ENCODE peak calls at places on chromosomes 12 and 14, in nine cellular contexts. J, X, W, S, F, O, Q, V and I are unnamed samples.

GRCh38 chr12:104049278-104050257 is at the start of gene GLT8D2:
- DNase-seq in J (peak; percentile 92), X (peak; percentile 34), W (no peak), S (peak; percentile 64), F (no peak), O (peak; percentile 87), Q (peak; percentile 56), V (peak; percentile 71), I (no peak)

GRCh38 chr14:72478397-72479025 is 415.4 kb downstream of the DPF3 start:
- DNase-seq in J (no peak), X (no peak), W (no peak), S (no peak), F (no peak), O (no peak), Q (no peak), V (no peak), I (no peak)

GRCh38 chr12:69985656-69986055 is 160.6 kb downstream of the MYRFL start:
- DNase-seq in J (peak; percentile 91), X (no peak), W (peak; percentile 50), S (no peak), F (peak; percentile 17), O (no peak), Q (no peak), V (no peak), I (no peak)

GRCh38 chr12:13071305-13072280 is 27.4 kb downstream of the FAM234B start:
- DNase-seq in J (no peak), X (no peak), W (no peak), S (no peak), F (peak; percentile 92), O (no peak), Q (no peak), V (no peak), I (no peak)

GRCh38 chr12:110874781-110875180 is 28.0 kb downstream of the CCDC63 start:
- DNase-seq in J (no peak), X (no peak), W (no peak), S (no peak), F (no peak), O (no peak), Q (no peak), V (no peak), I (no peak)

GRCh38 chr12:53065975-53066593 is 13.1 kb downstream of the SPRYD3 start:
- DNase-seq in J (peak; percentile 95), X (peak; percentile 53), W (peak; percentile 80), S (no peak), F (peak; percentile 42), O (peak; percentile 88), Q (peak; percentile 83), V (peak; percentile 85), I (no peak)

GRCh38 chr12:122752464-122753212 is at the start of gene DENR:
- DNase-seq in J (peak; percentile 100), X (peak; percentile 96), W (peak; percentile 98), S (peak; percentile 92), F (peak; percentile 93), O (peak; percentile 95), Q (peak; percentile 98), V (peak; percentile 99), I (peak; percentile 74)

GRCh38 chr12:97313471-97314190 is 149.0 kb upstream of the RMST start:
- DNase-seq in J (peak; percentile 41), X (no peak), W (no peak), S (no peak), F (no peak), O (no peak), Q (no peak), V (no peak), I (no peak)

DNA sequence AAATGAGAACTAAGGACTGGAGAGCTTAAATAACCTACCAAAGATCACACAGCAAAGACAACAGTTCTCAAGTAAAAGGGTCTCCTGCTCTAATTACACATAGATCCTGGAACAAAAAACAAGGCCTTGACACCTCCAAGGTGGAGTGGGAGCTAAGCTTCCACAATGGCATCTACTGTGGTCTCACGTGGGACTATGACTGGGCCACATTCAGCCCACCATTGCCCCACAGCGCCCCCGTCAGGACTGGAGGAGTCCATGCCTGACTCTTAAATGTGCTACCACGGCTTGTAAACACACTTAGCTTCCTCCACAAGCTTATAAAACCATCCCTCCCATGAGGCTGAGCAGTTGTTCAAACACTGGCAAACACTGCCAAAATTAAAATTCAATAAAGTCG is 88.5 kb downstream of the GCH1 start:
- DNase-seq in J (peak; percentile 83), X (no peak), W (peak; percentile 73), S (no peak), F (no peak), O (no peak), Q (no peak), V (no peak), I (no peak)
- TF ChIP-seq CTCF in J (peak; percentile 63), X (peak; percentile 57), W (peak; percentile 19), S (peak; percentile 6), F (peak; percentile 15), O (no peak), Q (no peak), V (no peak), I (no peak)

GRCh38 chr12:6364037-6364360 is 11.4 kb downstream of the SCNN1A start:
- DNase-seq in J (no peak), X (peak; percentile 70), W (no peak), S (no peak), F (peak; percentile 59), O (no peak), Q (no peak), V (no peak), I (no peak)
- H3K4me3 ChIP-seq in J (peak overlapping the region; percentile 78), X (peak overlapping the region; percentile 64), W (peak overlapping the region; percentile 65), S (no peak overlapping the region), F (peak overlapping the region; percentile 82), O (no peak overlapping the region), Q (peak overlapping the region; percentile 75), V (peak overlapping the region; percentile 64), I (peak overlapping the region; percentile 59)

DNA sequence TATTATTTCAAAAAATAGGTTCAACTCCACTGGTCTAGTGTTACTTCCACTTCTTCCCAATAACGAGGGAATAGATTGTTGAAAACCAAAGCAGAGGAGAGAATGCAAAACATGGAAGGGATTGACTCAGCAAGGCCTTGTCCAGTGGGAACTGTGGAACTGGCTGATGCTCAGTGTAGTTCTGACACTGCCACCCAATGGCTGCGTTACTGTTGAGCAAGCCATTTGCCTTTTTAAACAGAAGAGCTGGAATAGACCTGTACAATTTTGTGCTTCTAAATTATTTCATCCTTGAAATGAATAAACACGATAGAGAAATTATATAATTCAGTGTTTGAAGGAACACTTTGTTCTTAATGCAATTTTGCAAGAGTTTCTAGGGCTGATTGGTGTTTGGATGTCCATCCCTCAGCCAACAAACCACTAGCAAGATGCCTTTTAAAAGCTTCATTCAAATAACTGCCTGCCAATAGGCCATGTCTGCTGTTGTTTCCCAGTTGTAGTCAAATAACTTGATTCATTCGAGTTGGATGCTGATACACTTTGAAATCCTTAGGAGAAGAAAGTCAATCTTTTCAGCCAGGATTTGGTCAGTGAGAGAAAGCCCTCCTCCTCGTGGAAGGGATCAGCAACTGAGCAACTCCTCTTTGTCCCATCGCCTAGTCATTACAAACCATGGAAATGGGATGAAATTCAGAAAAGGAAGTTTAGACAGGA is 7.2 kb upstream of the MGP start:
- DNase-seq in J (no peak), X (no peak), W (peak; percentile 31), S (no peak), F (no peak), O (peak; percentile 48), Q (no peak), V (no peak), I (no peak)
- TF ChIP-seq CTCF in J (no peak), X (no peak), W (no peak), S (no peak), F (peak; percentile 28), O (peak; percentile 23), Q (no peak), V (peak; percentile 20), I (no peak)

GRCh38 chr14:81450100-81450531 is 50.0 kb upstream of the STON2 start:
- DNase-seq in J (peak; percentile 73), X (no peak), W (no peak), S (no peak), F (no peak), O (peak; percentile 38), Q (no peak), V (no peak), I (no peak)
- H3K4me3 ChIP-seq in J (no peak overlapping the region), X (no peak overlapping the region), W (no peak overlapping the region), S (no peak overlapping the region), F (no peak overlapping the region), O (no peak overlapping the region), Q (no peak overlapping the region), V (no peak overlapping the region), I (no peak overlapping the region)